ENCODE peak calls at places on chromosome 14, in nine cellular contexts. E is hepatocyte, J is stomach, A is mammary epithelial cell, M is fibroblast of the aortic adventitia, P is testis, S is cardiac fibroblast, V is AG09309, U is MCF 10A. K is an unnamed sample.

GRCh38 chr14:47442206-47442605 is 233.2 kb downstream of the MDGA2 start:
- DNase-seq in E (peak), J (no peak), A (peak), M (no peak), P (peak), S (peak), V (no peak), U (peak), K (no peak)

GRCh38 chr14:77201696-77202095 is 20.1 kb downstream of the TMEM63C start:
- DNase-seq in E (no peak), J (no peak), A (no peak), M (no peak), P (no peak), S (no peak), V (no peak), U (no peak), K (no peak)

GRCh38 chr14:63276492-63277342 is 42.0 kb downstream of the GPHB5 start:
- DNase-seq in E (peak), J (no peak), A (peak), M (peak), P (no peak), S (peak), V (peak), U (peak), K (no peak)

GRCh38 chr14:73851567-73852382 is at the start of gene PTGR2:
- DNase-seq in E (peak), J (peak), A (peak), M (peak), P (peak), S (peak), V (peak), U (peak), K (peak)

GRCh38 chr14:101628471-101628966 is 67.2 kb downstream of the DIO3 start:
- DNase-seq in E (peak), J (peak), A (peak), M (peak), P (peak), S (peak), V (no peak), U (peak), K (peak)

GRCh38 chr14:57898837-57899572 is 33.1 kb upstream of the SLC35F4 start:
- DNase-seq in E (no peak), J (no peak), A (no peak), M (no peak), P (no peak), S (no peak), V (no peak), U (no peak), K (no peak)

GRCh38 chr14:28762290-28762948 is 4.2 kb upstream of the FOXG1 start:
- DNase-seq in E (no peak), J (no peak), A (no peak), M (no peak), P (no peak), S (no peak), V (no peak), U (no peak), K (no peak)

GRCh38 chr14:54348001-54348611 is 48.7 kb upstream of the CDKN3 start:
- DNase-seq in E (peak), J (no peak), A (peak), M (peak), P (no peak), S (peak), V (no peak), U (peak), K (no peak)

GRCh38 chr14:21350539-21350938 is 33.3 kb downstream of the SUPT16H start:
- DNase-seq in E (no peak), J (no peak), A (no peak), M (no peak), P (no peak), S (no peak), V (no peak), U (no peak), K (no peak)

GRCh38 chr14:42224053-42224888 is 617.6 kb downstream of the LRFN5 start:
- DNase-seq in E (peak), J (peak), A (peak), M (peak), P (peak), S (peak), V (no peak), U (peak), K (peak)

GRCh38 chr14:22854963-22855724 is 16.4 kb upstream of the LRP10 start:
- DNase-seq in E (peak), J (no peak), A (peak), M (no peak), P (no peak), S (no peak), V (no peak), U (no peak), K (no peak)

GRCh38 chr14:91870001-91870400 is 2.7 kb upstream of the TC2N start:
- DNase-seq in E (no peak), J (no peak), A (peak), M (no peak), P (no peak), S (peak), V (no peak), U (no peak), K (no peak)

GRCh38 chr14:106276326-106277267 is 750.2 kb downstream of the TMEM121 start:
- DNase-seq in E (no peak), J (no peak), A (no peak), M (no peak), P (no peak), S (no peak), V (no peak), U (no peak), K (no peak)

GRCh38 chr14:95155044-95155443 is 2.3 kb downstream of the DICER1 start:
- DNase-seq in E (no peak), J (no peak), A (no peak), M (no peak), P (no peak), S (no peak), V (no peak), U (no peak), K (no peak)

GRCh38 chr14:74712499-74713394 is at the start of the genes AREL1 and FCF1:
- DNase-seq in E (peak), J (peak), A (peak), M (peak), P (peak), S (peak), V (peak), U (peak), K (peak)

GRCh38 chr14:105491366-105492006 is 440 bp downstream of the TEDC1 start:
- DNase-seq in E (peak), J (peak), A (peak), M (peak), P (peak), S (peak), V (no peak), U (peak), K (no peak)

GRCh38 chr14:51441001-51441400 is 201.0 kb downstream of the TMX1 start:
- DNase-seq in E (no peak), J (no peak), A (peak), M (peak), P (peak), S (peak), V (no peak), U (peak), K (no peak)

GRCh38 chr14:82075566-82075965 is 541.9 kb upstream of the SEL1L start:
- DNase-seq in E (peak), J (peak), A (no peak), M (no peak), P (peak), S (peak), V (no peak), U (peak), K (peak)

GRCh38 chr14:52853522-52853854 is 62.1 kb upstream of the GNPNAT1 start:
- DNase-seq in E (no peak), J (no peak), A (no peak), M (no peak), P (no peak), S (no peak), V (no peak), U (no peak), K (no peak)

GRCh38 chr14:102996941-102997340 is 60.4 kb downstream of the CDC42BPB start:
- DNase-seq in E (no peak), J (no peak), A (no peak), M (no peak), P (no peak), S (no peak), V (no peak), U (no peak), K (no peak)

GRCh38 chr14:103504991-103505565 is 17.6 kb downstream of the CKB start:
- DNase-seq in E (no peak), J (no peak), A (no peak), M (no peak), P (peak), S (no peak), V (no peak), U (no peak), K (no peak)

GRCh38 chr14:100076133-100076532 is 10.9 kb downstream of the EVL start:
- DNase-seq in E (no peak), J (no peak), A (peak), M (peak), P (no peak), S (peak), V (no peak), U (peak), K (no peak)
- TF ChIP-seq CTCF in E (peak), J (no peak), A (peak), M (peak), P (no peak), S (peak), V (peak), U (no peak), K (no peak)

GRCh38 chr14:70641548-70642312 is at the start of gene TTC9:
- DNase-seq in E (peak), J (peak), A (no peak), M (no peak), P (no peak), S (no peak), V (no peak), U (no peak), K (peak)
- TF ChIP-seq CTCF in E (no peak), J (no peak), A (no peak), M (no peak), P (no peak), S (no peak), V (no peak), U (no peak), K (no peak)

GRCh38 chr14:100239200-100239839 is 376 bp downstream of the YY1 start:
- DNase-seq in E (peak), J (no peak), A (no peak), M (no peak), P (no peak), S (no peak), V (no peak), U (no peak), K (no peak)
- TF ChIP-seq CTCF in E (no peak), J (no peak), A (no peak), M (no peak), P (no peak), S (no peak), V (no peak), U (no peak), K (peak)

DNA sequence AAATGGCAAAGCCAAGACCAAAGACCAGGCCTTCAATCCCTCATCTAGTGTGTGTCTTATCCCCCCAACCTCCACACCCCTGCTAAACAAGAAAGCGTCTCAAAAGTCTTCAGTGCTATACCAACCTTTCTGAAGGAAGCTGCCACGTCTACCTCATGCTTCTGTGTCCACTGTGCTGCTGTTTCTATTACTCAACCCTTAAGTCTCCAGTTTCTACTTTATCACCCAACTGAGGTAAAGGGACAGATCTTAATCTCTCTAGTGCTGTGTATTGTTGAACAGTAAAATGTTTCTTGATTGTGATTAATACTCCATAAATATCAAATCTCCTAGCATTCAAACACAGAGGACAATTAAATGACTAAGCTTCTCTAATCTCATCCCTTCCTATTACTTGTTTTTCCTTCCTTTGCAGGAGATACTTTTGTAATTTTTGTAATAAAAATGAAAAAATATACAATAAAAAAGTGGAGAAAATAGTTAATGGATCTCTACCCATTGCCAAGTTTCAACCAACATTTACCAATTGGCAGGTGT is 23.3 kb downstream of the BTBD7 start:
- DNase-seq in E (no peak), J (no peak), A (no peak), M (no peak), P (no peak), S (no peak), V (no peak), U (no peak), K (no peak)
- TF ChIP-seq CTCF in E (no peak), J (no peak), A (no peak), M (no peak), P (no peak), S (no peak), V (no peak), U (no peak), K (no peak)

DNA sequence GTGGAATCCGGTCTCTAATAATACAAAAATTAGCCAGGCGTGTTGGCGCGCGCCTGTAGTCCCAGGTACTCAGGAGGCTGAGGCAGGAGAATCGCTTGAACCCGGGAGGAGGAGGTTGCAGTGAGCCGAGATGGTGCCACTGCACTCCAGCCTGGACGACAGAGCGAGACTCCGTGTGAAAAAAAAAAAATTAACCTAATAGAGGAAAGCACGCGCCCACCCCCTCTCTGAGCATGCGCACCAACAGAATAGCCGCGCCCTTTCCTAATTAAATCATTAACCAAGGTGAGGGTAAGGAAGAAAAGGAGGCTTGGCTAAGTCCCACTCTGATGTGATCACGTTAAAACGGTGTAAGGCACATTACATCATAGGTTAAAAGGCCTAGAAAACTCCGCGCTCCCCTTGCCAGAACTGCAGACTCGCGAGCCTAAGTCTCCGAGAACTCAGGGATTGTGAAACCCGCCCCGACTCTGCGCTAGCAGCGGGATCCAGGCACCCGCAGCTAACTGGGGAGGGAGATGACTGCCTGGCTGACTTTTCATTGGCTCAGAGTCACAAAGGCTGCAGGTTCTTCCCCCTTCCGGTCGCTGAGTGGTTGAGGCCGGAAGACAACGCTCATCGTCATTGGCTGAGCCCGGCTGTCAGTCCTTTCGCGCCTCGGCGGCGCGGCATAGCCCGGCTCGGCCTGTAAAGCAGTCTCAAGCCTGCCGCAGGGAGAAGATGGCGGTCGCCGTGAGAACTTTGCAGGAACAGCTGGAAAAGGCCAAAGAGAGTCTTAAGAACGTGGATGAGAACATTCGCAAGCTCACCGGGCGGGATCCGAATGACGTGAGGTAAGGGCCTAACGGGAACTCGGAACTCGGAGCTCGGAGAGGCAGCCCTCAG is at the start of gene PNN:
- DNase-seq in E (peak), J (peak), A (peak), M (peak), P (peak), S (peak), V (peak), U (peak), K (peak)
- TF ChIP-seq CTCF in E (no peak), J (no peak), A (no peak), M (no peak), P (no peak), S (no peak), V (no peak), U (no peak), K (no peak)

GRCh38 chr14:97299661-97300060 is 502.5 kb downstream of the VRK1 start:
- DNase-seq in E (no peak), J (no peak), A (no peak), M (no peak), P (peak), S (no peak), V (no peak), U (peak), K (no peak)
- TF ChIP-seq CTCF in E (peak), J (no peak), A (no peak), M (no peak), P (no peak), S (no peak), V (no peak), U (no peak), K (no peak)

GRCh38 chr14:24138396-24139271 is 2.6 kb downstream of the PSME1 start:
- DNase-seq in E (no peak), J (no peak), A (no peak), M (no peak), P (no peak), S (no peak), V (no peak), U (no peak), K (no peak)

GRCh38 chr14:24144451-24144850 is 2.0 kb downstream of the PSME2 start:
- DNase-seq in E (no peak), J (no peak), A (no peak), M (no peak), P (no peak), S (no peak), V (no peak), U (no peak), K (no peak)

GRCh38 chr14:24139272-24139934 is 2.0 kb downstream of the EMC9 start:
- DNase-seq in E (no peak), J (no peak), A (no peak), M (no peak), P (no peak), S (no peak), V (no peak), U (no peak), K (no peak)

GRCh38 chr14:24143511-24143910 is 2.1 kb upstream of the EMC9 start:
- DNase-seq in E (no peak), J (no peak), A (no peak), M (peak), P (no peak), S (peak), V (no peak), U (no peak), K (no peak)

GRCh38 chr14:24141030-24141880 is at the start of gene EMC9:
- DNase-seq in E (peak), J (peak), A (peak), M (peak), P (peak), S (peak), V (peak), U (peak), K (peak)
- TF ChIP-seq CTCF in E (peak), J (peak), A (peak), M (peak), P (peak), S (peak), V (peak), U (peak), K (peak)